ENCODE peak calls at places on chromosomes 6 and 20, in eight cellular contexts. X is kidney, Z is fibroblast of lung, K is brain microvascular endothelial cell, N is suprapubic skin, Q is hepatocyte, Y is GM06990, J is lower lobe of right lung. I is an unnamed sample.

GRCh38 chr20:21099653-21100589 is 6.2 kb downstream of the LINC00237 start:
- DNase-seq in X (peak; percentile 69), Z (no peak), K (no peak), N (no peak), Q (peak; percentile 19), Y (peak; percentile 52), J (peak; percentile 80), I (peak; percentile 17)

GRCh38 chr6:40044196-40044595 is 109.9 kb upstream of the MOCS1 start:
- DNase-seq in X (no peak), Z (no peak), K (no peak), N (no peak), Q (no peak), Y (no peak), J (no peak), I (no peak)

GRCh38 chr6:138515657-138516056 is 16.4 kb upstream of the NHSL1 start:
- DNase-seq in X (no peak), Z (no peak), K (no peak), N (no peak), Q (no peak), Y (no peak), J (no peak), I (no peak)

GRCh38 chr6:4412488-4412887 is 277.1 kb upstream of the ECI2 start:
- DNase-seq in X (no peak), Z (no peak), K (no peak), N (no peak), Q (no peak), Y (no peak), J (no peak), I (peak; percentile 63)

GRCh38 chr6:105452924-105453756 is 50.3 kb upstream of the PREP start:
- DNase-seq in X (no peak), Z (no peak), K (no peak), N (no peak), Q (no peak), Y (peak; percentile 26), J (peak; percentile 51), I (no peak)

GRCh38 chr6:124389127-124389526 is 573.1 kb upstream of the RNF217 start:
- DNase-seq in X (no peak), Z (no peak), K (no peak), N (no peak), Q (no peak), Y (no peak), J (no peak), I (no peak)

GRCh38 chr20:47799116-47799715 is 13.9 kb upstream of the SULF2 start:
- DNase-seq in X (no peak), Z (no peak), K (no peak), N (no peak), Q (no peak), Y (no peak), J (no peak), I (peak; percentile 53)

GRCh38 chr6:39357998-39358686 is 35.6 kb upstream of the KCNK16 start:
- DNase-seq in X (no peak), Z (peak; percentile 44), K (peak; percentile 62), N (no peak), Q (peak; percentile 75), Y (no peak), J (no peak), I (peak; percentile 82)

GRCh38 chr6:39243809-39244208 is 14.5 kb upstream of the KCNK5 start:
- DNase-seq in X (peak; percentile 92), Z (no peak), K (no peak), N (peak; percentile 86), Q (no peak), Y (no peak), J (no peak), I (no peak)

GRCh38 chr20:11376998-11377397 is 540.7 kb upstream of the BTBD3 start:
- DNase-seq in X (no peak), Z (peak; percentile 99), K (peak; percentile 94), N (no peak), Q (no peak), Y (no peak), J (no peak), I (peak; percentile 76)

GRCh38 chr20:11380283-11380682 is 537.4 kb upstream of the BTBD3 start:
- DNase-seq in X (no peak), Z (no peak), K (no peak), N (no peak), Q (no peak), Y (no peak), J (no peak), I (no peak)

GRCh38 chr20:11378252-11378651 is 539.4 kb upstream of the BTBD3 start:
- DNase-seq in X (no peak), Z (no peak), K (no peak), N (no peak), Q (no peak), Y (no peak), J (no peak), I (no peak)

GRCh38 chr20:11377761-11378160 is 539.9 kb upstream of the BTBD3 start:
- DNase-seq in X (no peak), Z (no peak), K (no peak), N (no peak), Q (no peak), Y (no peak), J (no peak), I (no peak)

DNA sequence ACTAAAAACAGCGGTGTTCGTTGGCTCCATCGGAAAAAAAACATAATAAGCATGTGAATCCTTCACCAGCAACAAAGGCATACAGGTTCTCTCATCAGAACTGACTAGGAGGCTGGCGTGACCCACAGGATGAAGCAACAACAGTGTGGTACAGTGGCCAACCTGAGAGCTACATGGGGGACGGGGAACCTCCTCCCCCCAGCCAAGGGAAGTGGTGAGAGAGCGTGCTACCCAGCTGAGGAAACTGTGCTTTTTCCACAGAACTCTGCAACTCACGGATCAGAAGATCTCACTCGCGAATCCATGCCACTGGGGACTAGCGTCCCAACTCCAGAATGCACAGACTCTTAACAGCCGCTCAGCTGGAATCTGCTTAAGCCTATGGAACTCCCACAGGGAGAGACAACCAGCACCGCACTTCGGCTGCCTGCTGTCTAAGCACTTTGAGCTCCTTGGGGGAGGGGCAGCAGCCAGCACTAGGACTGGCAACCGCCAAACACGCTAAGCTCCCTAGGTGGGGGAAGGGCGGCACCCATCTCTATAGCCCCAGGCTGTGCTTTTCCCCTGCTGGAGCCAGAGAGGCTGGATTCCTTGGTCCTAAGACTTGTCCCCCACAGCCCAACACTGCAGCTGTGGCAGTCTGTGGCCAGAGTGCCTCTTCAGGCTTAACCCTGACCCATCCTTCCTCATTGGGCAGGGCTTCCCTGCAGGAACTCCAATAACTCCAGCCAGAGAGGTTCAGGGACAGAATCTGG is 538.3 kb upstream of the BTBD3 start:
- DNase-seq in X (peak; percentile 63), Z (no peak), K (peak; percentile 25), N (no peak), Q (peak; percentile 78), Y (no peak), J (no peak), I (peak; percentile 13)
- H3K4me3 ChIP-seq in X (no peak overlapping the region), Z (no peak overlapping the region), K (no peak overlapping the region), N (no peak overlapping the region), Q (no peak overlapping the region), Y (no peak overlapping the region), J (no peak overlapping the region), I (no peak overlapping the region)

GRCh38 chr20:19802099-19802491 is 44.0 kb downstream of the RIN2 start:
- DNase-seq in X (no peak), Z (no peak), K (no peak), N (no peak), Q (no peak), Y (no peak), J (no peak), I (no peak)

GRCh38 chr20:19806806-19807691 is 49.0 kb downstream of the RIN2 start:
- DNase-seq in X (no peak), Z (peak; percentile 82), K (no peak), N (no peak), Q (no peak), Y (no peak), J (no peak), I (peak; percentile 53)

GRCh38 chr20:19799325-19799724 is 41.3 kb downstream of the RIN2 start:
- DNase-seq in X (no peak), Z (no peak), K (no peak), N (no peak), Q (no peak), Y (no peak), J (no peak), I (no peak)

GRCh38 chr20:19807901-19808300 is 49.8 kb downstream of the RIN2 start:
- DNase-seq in X (no peak), Z (peak; percentile 25), K (no peak), N (no peak), Q (no peak), Y (no peak), J (no peak), I (no peak)

DNA sequence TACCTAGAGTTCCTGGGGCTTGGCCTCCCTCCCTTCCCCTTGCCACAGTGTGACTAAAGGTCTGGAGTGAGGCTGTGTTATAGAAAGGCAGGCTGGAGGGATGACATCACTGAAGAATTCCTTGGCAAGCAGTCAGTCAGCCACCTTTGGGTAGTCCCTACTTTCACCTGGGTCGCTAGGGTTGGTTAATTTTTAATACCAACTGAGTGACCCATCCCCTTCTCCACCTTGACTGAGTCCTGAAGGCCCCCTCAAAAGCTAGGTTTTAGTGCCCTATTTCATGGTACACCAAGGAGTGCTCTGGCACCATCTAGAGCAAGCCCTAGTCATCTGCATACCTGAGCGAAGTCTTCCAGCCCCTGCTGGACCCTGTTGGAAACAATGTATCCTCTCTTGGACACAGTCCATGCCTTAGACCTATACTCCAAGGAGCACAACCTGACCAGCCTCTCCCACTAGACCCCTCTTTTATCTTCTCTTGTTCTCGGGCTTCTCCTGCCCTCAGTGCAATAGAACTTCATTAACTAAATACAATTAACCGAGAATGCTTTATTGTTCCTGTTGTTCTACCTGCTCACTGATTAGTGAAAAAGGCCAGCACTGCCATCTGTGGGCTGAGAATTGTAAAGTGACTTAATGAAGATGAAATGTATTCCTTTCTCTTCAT is 44.6 kb downstream of the RIN2 start:
- DNase-seq in X (no peak), Z (peak; percentile 56), K (no peak), N (no peak), Q (peak; percentile 63), Y (no peak), J (no peak), I (peak; percentile 61)
- TF ChIP-seq CTCF in X (peak; percentile 46), Z (peak; percentile 13), K (peak; percentile 49), N (no peak), Q (peak; percentile 24), Y (peak; percentile 4), J (no peak), I (no peak)

DNA sequence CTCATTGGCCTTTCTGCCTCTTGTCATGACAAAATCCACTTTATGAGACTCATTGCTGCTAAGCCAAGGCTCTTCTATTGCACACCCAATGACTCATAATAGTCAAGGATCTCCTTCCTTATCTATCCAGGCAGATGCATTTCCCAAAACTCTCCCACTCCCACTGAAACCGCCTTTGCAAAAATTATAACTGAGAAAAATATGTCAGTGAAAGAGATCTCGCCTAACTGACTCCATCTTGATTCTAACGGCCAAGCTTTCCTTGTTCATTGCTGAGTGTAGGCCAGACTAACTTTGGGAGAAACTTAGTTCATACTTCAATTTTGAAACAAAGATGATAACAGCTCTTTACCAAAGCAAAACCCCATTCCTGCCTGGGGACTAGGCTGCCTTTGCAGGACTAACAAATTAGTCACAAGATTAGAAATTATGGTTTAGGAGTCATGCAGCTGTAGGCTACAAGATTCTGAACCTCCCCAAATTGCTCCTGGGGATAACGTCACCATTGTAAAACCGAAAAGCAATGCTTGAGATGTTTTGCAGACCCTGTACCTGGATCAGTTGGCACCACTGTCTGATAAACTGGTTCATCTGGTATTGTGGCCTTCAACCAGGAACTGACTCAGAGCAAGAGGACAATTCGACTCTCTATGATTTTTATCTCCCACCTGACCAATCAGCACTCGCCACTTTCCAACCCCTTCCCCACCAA is 47.1 kb downstream of the HAO1 start:
- DNase-seq in X (no peak), Z (no peak), K (no peak), N (no peak), Q (no peak), Y (no peak), J (no peak), I (peak; percentile 7)
- H3K4me3 ChIP-seq in X (no peak overlapping the region), Z (no peak overlapping the region), K (no peak overlapping the region), N (no peak overlapping the region), Q (no peak overlapping the region), Y (no peak overlapping the region), J (no peak overlapping the region), I (no peak overlapping the region)

GRCh38 chr6:30829639-30830250 is 54.6 kb upstream of the DDR1 start:
- DNase-seq in X (no peak), Z (no peak), K (no peak), N (no peak), Q (no peak), Y (no peak), J (no peak), I (no peak)
- TF ChIP-seq CTCF in X (no peak), Z (no peak), K (no peak), N (no peak), Q (no peak), Y (peak; percentile 18), J (no peak), I (no peak)

I was measured in cardiac fibroblast.